ENCODE peak calls at places on chromosome 1, in six cellular contexts. O is stomach, W is ascending aorta, Q is heart right ventricle, U is progenitor cell of endocrine pancreas, Z is thoracic aorta. P is an unnamed sample.

GRCh38 chr1:200877839-200878551 is 5.2 kb downstream of the GPR25 start:
- DNase-seq in Z (no peak), W (no peak), U (no peak), O (no peak), Q (no peak), P (no peak)

GRCh38 chr1:58549231-58549958 is 2.9 kb upstream of the OMA1 start:
- DNase-seq in W (no peak), O (no peak), U (no peak), Q (no peak), Z (no peak), P (no peak)

GRCh38 chr1:42962641-42963377 is 4.1 kb upstream of the SLC2A1 start:
- DNase-seq in W (peak; percentile 83), Q (peak; percentile 32), O (peak; percentile 70), U (no peak), Z (peak; percentile 71), P (no peak)

GRCh38 chr1:209390764-209391163 is 192.8 kb upstream of the CAMK1G start:
- DNase-seq in Q (no peak), O (no peak), U (no peak), Z (no peak), W (no peak), P (no peak)

GRCh38 chr1:43994071-43994470 is 2.7 kb downstream of the CCDC24 start:
- DNase-seq in Q (no peak), U (no peak), Z (no peak), O (no peak), W (no peak), P (no peak)

GRCh38 chr1:212179394-212180076 is 105.7 kb upstream of the PPP2R5A start:
- DNase-seq in U (no peak), Q (no peak), W (no peak), Z (no peak), O (no peak), P (peak; percentile 94)

GRCh38 chr1:57796609-57797008 is 372.7 kb upstream of the DAB1 start:
- DNase-seq in U (no peak), Q (no peak), O (no peak), Z (no peak), W (no peak), P (peak; percentile 20)

GRCh38 chr1:230545181-230545580 is 97.1 kb upstream of the COG2 start:
- DNase-seq in O (no peak), Z (no peak), U (no peak), Q (no peak), W (no peak), P (no peak)

GRCh38 chr1:184030433-184031126 is 6.9 kb downstream of the COLGALT2 start:
- DNase-seq in U (no peak), W (no peak), Z (no peak), O (no peak), Q (no peak), P (no peak)

GRCh38 chr1:219302697-219303096 is 129.0 kb downstream of the LYPLAL1 start:
- DNase-seq in O (no peak), Z (no peak), Q (no peak), W (no peak), U (no peak), P (no peak)

GRCh38 chr1:43414634-43415223 is 25.0 kb downstream of the SZT2 start:
- DNase-seq in U (peak; percentile 63), W (no peak), O (peak; percentile 67), Q (peak; percentile 50), Z (no peak), P (no peak)

GRCh38 chr1:58896211-58897183 is 112.7 kb upstream of the JUN start:
- DNase-seq in U (no peak), W (no peak), O (peak; percentile 89), Z (no peak), Q (peak; percentile 60), P (no peak)

GRCh38 chr1:211688421-211688820 is 13.0 kb upstream of the NEK2 start:
- DNase-seq in O (no peak), W (no peak), Q (no peak), U (no peak), Z (no peak), P (no peak)

GRCh38 chr1:13860023-13860422 is 160.0 kb downstream of the PRDM2 start:
- DNase-seq in Q (no peak), O (no peak), Z (no peak), W (no peak), U (no peak), P (no peak)

GRCh38 chr1:27621067-27621920 is 13.7 kb downstream of the FGR start:
- DNase-seq in Z (no peak), W (no peak), O (peak; percentile 62), U (no peak), Q (no peak), P (no peak)

GRCh38 chr1:228101614-228101993 is 1.5 kb downstream of the C1orf35 start:
- DNase-seq in Q (no peak), W (no peak), O (no peak), Z (no peak), U (no peak), P (no peak)

GRCh38 chr1:204438628-204439027 is 27.0 kb upstream of the PPP1R15B start:
- DNase-seq in Z (peak; percentile 71), U (no peak), W (peak; percentile 59), Q (no peak), O (no peak), P (peak; percentile 66)

GRCh38 chr1:232012773-232013386 is 386.3 kb downstream of the DISC1 start:
- DNase-seq in Z (no peak), W (no peak), O (no peak), Q (peak; percentile 85), U (no peak), P (no peak)

GRCh38 chr1:166511754-166512153 is 327.5 kb upstream of the POGK start:
- DNase-seq in Z (no peak), O (no peak), U (no peak), Q (no peak), W (no peak), P (no peak)

GRCh38 chr1:99645699-99646531 is at the start of gene PALMD:
- DNase-seq in U (no peak), Z (no peak), W (no peak), O (peak; percentile 51), Q (peak; percentile 61), P (no peak)

GRCh38 chr1:176878750-176879536 is 285.6 kb downstream of the ASTN1 start:
- DNase-seq in O (no peak), Q (no peak), Z (no peak), U (no peak), W (no peak), P (no peak)
- TF ChIP-seq CTCF in O (no peak), Q (no peak), Z (no peak), U (peak; percentile 50), W (no peak), P (no peak)

GRCh38 chr1:36448530-36449051 is 1.7 kb downstream of the OSCP1 start:
- DNase-seq in W (no peak), O (no peak), U (no peak), Q (no peak), Z (no peak), P (no peak)
- TF ChIP-seq CTCF in W (no peak), O (no peak), U (no peak), Q (no peak), Z (no peak), P (no peak)

GRCh38 chr1:41776896-41777431 is 141.8 kb downstream of the HIVEP3 start:
- DNase-seq in Z (no peak), Q (no peak), U (no peak), O (peak; percentile 86), W (no peak), P (no peak)

GRCh38 chr1:41773144-41773571 is 145.6 kb downstream of the HIVEP3 start:
- DNase-seq in Z (no peak), W (no peak), Q (no peak), U (no peak), O (peak; percentile 83), P (no peak)

GRCh38 chr1:41773842-41774241 is 144.9 kb downstream of the HIVEP3 start:
- DNase-seq in W (no peak), Z (no peak), U (no peak), Q (no peak), O (no peak), P (no peak)

GRCh38 chr1:41774486-41774990 is 144.2 kb downstream of the HIVEP3 start:
- DNase-seq in Q (no peak), W (no peak), U (no peak), O (no peak), Z (no peak), P (no peak)

GRCh38 chr1:41775961-41776585 is 142.6 kb downstream of the HIVEP3 start:
- DNase-seq in U (no peak), W (no peak), Q (no peak), Z (no peak), O (no peak), P (no peak)
- TF ChIP-seq CTCF in U (no peak), W (no peak), Q (no peak), Z (no peak), O (no peak), P (no peak)

GRCh38 chr1:177278626-177279390 is 108.0 kb downstream of the BRINP2 start:
- DNase-seq in Z (no peak), U (no peak), W (no peak), Q (no peak), O (no peak), P (no peak)
- TF ChIP-seq CTCF in Z (no peak), U (no peak), W (no peak), Q (no peak), O (no peak), P (no peak)

GRCh38 chr1:46708121-46708520 is 10.8 kb downstream of the EFCAB14 start:
- DNase-seq in W (no peak), Z (no peak), O (no peak), Q (no peak), U (no peak), P (no peak)

GRCh38 chr1:46699670-46700069 is 19.2 kb downstream of the EFCAB14 start:
- DNase-seq in U (no peak), W (no peak), Z (no peak), O (no peak), Q (no peak), P (no peak)

GRCh38 chr1:46703927-46704641 is 14.8 kb downstream of the EFCAB14 start:
- DNase-seq in U (no peak), W (no peak), Z (no peak), Q (no peak), O (no peak), P (no peak)

DNA sequence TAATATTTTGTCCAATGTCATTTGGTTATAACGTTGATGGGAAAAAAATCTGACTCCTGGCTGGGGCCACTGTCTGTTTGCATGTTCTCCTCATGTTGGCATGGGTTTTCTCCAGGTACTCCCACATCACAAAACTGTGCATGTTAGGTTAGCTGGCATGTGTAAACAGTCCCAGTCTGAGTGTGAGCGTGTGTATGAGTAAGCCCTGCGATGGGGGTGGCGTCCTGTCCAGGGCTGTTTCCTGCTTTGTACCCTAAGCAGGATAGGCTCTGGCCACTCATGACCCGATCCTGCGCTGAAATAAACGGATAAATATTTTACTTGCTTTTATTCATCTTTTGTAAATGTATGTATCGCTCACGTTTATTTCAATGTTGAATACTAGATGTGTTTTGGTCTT is 13.5 kb downstream of the EFCAB14 start:
- DNase-seq in Q (no peak), U (no peak), Z (no peak), O (peak; percentile 74), W (no peak), P (no peak)
- TF ChIP-seq CTCF in Q (no peak), U (no peak), Z (no peak), O (no peak), W (no peak), P (no peak)

GRCh38 chr1:98251497-98251896 is 330.7 kb upstream of the DPYD start:
- DNase-seq in U (no peak), O (no peak), W (no peak), Q (no peak), Z (no peak), P (no peak)
- TF ChIP-seq CTCF in U (no peak), O (no peak), W (no peak), Q (no peak), Z (no peak), P (peak; percentile 7)

GRCh38 chr1:2025491-2025981 is 6.4 kb downstream of the GABRD start:
- DNase-seq in W (no peak), O (no peak), U (no peak), Z (no peak), Q (peak; percentile 55), P (no peak)
- TF ChIP-seq CTCF in W (no peak), O (no peak), U (no peak), Z (no peak), Q (no peak), P (no peak)